ENCODE peak calls at places on chromosomes 11 and 22, in seven cellular contexts. D, B, E, I, J, W and H are unnamed samples.

GRCh38 chr22:22111267-22111751 is 128.7 kb upstream of the TOP3B start:
- DNase-seq in E (no peak), D (no peak), I (no peak), B (peak; percentile 38), J (no peak), W (peak; percentile 95), H (no peak)

GRCh38 chr11:30465192-30465591 is 121.0 kb downstream of the MPPED2 start:
- DNase-seq in D (no peak), I (no peak), J (no peak), B (no peak), E (no peak), W (no peak), H (no peak)

GRCh38 chr22:31230871-31231621 is 18.9 kb downstream of the LIMK2 start:
- DNase-seq in I (no peak), J (peak; percentile 74), B (peak; percentile 30), D (peak; percentile 52), W (peak; percentile 43), E (no peak), H (no peak)

GRCh38 chr11:34271727-34272126 is 86.1 kb downstream of the ABTB2 start:
- DNase-seq in W (no peak), E (no peak), I (no peak), D (no peak), B (no peak), J (no peak), H (no peak)

GRCh38 chr11:32259641-32260081 is 168.8 kb downstream of the RCN1 start:
- DNase-seq in E (no peak), J (no peak), D (peak; percentile 66), B (no peak), I (peak; percentile 63), W (no peak), H (peak; percentile 2)

GRCh38 chr11:57798905-57799559 is 37.4 kb downstream of the CTNND1 start:
- DNase-seq in B (peak; percentile 24), D (peak; percentile 73), W (peak; percentile 36), I (no peak), E (peak; percentile 75), J (peak; percentile 68), H (no peak)

GRCh38 chr22:32389685-32390084 is 22.4 kb downstream of the RTCB start:
- DNase-seq in I (no peak), J (no peak), B (no peak), D (no peak), W (no peak), E (no peak), H (no peak)

GRCh38 chr11:64796757-64797541 is 6.1 kb downstream of the MAP4K2 start:
- DNase-seq in J (no peak), B (no peak), I (no peak), W (no peak), D (no peak), E (peak; percentile 48), H (no peak)

GRCh38 chr11:12483604-12484003 is 106.2 kb downstream of the PARVA start:
- DNase-seq in D (no peak), E (no peak), J (no peak), W (no peak), B (no peak), I (no peak), H (no peak)

GRCh38 chr11:2991477-2992233 is 474 bp downstream of the NAP1L4 start:
- DNase-seq in W (no peak), I (no peak), B (no peak), E (no peak), J (peak; percentile 41), D (peak; percentile 65), H (no peak)

GRCh38 chr22:31268281-31268680 is 24.0 kb downstream of the PIK3IP1 start:
- DNase-seq in B (no peak), D (no peak), I (no peak), W (no peak), J (no peak), E (no peak), H (no peak)

GRCh38 chr22:44145544-44145943 is 35.2 kb upstream of the PARVG start:
- DNase-seq in W (no peak), D (no peak), B (no peak), J (no peak), I (no peak), E (no peak), H (no peak)

GRCh38 chr11:45449036-45449601 is 163.0 kb upstream of the SYT13 start:
- DNase-seq in E (no peak), W (no peak), J (no peak), I (no peak), D (no peak), B (no peak), H (no peak)

GRCh38 chr11:119608201-119608600 is 120.8 kb downstream of the NECTIN1 start:
- DNase-seq in E (no peak), J (no peak), W (no peak), I (no peak), B (no peak), D (no peak), H (no peak)

DNA sequence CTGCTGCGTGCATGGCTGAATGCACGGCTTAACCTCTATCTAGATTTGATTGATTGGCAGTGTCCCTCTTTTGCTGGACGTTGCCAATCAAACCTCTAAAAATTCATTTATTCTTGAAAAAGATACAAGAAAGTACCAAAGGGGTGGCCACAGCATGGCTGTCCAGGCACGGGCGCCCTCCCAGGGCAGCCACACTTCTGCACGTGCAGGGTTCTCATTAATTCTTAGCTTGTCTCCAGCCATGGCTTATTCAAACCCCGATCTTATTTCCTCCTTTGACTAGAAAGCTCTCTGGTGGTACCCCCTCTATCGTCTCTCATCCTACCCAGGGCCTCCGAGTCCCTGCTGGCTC is 123.9 kb downstream of the CTTN start:
- DNase-seq in W (no peak), I (no peak), B (no peak), E (no peak), J (no peak), D (no peak), H (no peak)
- H3K27ac ChIP-seq in W (no peak overlapping the region), I (no peak overlapping the region), B (no peak overlapping the region), E (no peak overlapping the region), J (no peak overlapping the region), D (no peak overlapping the region), H (no peak overlapping the region)

GRCh38 chr11:1163911-1164735 is 6.4 kb downstream of the MUC5AC start:
- DNase-seq in I (no peak), B (no peak), W (no peak), E (peak; percentile 43), D (no peak), J (no peak), H (no peak)

GRCh38 chr11:1161410-1162152 is 3.8 kb downstream of the MUC5AC start:
- DNase-seq in E (peak; percentile 52), B (no peak), J (no peak), I (no peak), W (no peak), D (no peak), H (no peak)

GRCh38 chr11:1162498-1163311 is 5.0 kb downstream of the MUC5AC start:
- DNase-seq in J (no peak), E (peak; percentile 45), I (no peak), D (no peak), W (no peak), B (no peak), H (no peak)

GRCh38 chr11:1162153-1162497 is 4.4 kb downstream of the MUC5AC start:
- DNase-seq in W (no peak), I (no peak), B (no peak), E (no peak), D (no peak), J (no peak), H (no peak)

DNA sequence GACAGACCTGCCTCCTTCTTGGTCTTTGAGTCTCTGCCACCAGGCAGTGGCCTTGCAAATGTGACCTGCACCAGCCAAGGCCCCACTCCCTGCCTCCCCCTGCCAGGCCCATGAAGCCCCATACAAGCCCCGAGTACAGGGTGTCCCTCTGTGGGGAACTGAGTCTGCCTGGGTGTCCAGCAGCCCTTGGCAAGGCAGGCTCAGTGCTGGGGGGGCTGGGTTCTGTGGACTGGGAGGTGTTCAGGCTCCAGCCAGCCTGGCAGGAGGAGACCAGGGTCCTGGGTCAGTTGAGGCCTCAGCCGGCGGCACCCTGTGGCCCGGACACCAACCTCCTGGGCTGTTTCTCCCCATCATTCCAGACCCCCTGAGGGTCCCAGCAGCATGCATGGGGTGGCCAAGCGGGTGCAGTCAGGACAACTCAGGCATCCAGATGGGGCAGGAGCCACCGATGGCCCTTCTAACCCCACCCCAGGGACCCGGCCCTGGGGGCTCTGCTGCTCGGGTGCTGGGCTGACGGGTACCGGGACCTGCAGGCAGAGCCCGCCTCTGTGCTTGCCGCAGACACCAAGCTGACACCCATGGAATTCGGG is 5.7 kb downstream of the MUC5AC start:
- DNase-seq in J (no peak), B (no peak), E (peak; percentile 37), W (no peak), D (no peak), I (no peak), H (no peak)
- H3K27ac ChIP-seq in J (no peak overlapping the region), B (no peak overlapping the region), E (no peak overlapping the region), W (no peak overlapping the region), D (no peak overlapping the region), I (no peak overlapping the region), H (no peak overlapping the region)

GRCh38 chr11:62534779-62535545 is 11.6 kb downstream of the AHNAK start:
- DNase-seq in J (no peak), E (peak; percentile 48), D (no peak), I (no peak), B (no peak), W (no peak), H (no peak)

GRCh38 chr11:62538470-62539237 is 8.0 kb downstream of the AHNAK start:
- DNase-seq in J (no peak), W (no peak), E (no peak), D (no peak), I (no peak), B (no peak), H (no peak)

GRCh38 chr11:62539238-62539925 is 7.2 kb downstream of the AHNAK start:
- DNase-seq in D (peak; percentile 75), E (peak; percentile 62), I (no peak), B (no peak), J (no peak), W (peak; percentile 41), H (no peak)

GRCh38 chr11:62535802-62536201 is 10.8 kb downstream of the AHNAK start:
- DNase-seq in I (no peak), J (no peak), B (no peak), E (peak; percentile 50), W (no peak), D (no peak), H (no peak)

DNA sequence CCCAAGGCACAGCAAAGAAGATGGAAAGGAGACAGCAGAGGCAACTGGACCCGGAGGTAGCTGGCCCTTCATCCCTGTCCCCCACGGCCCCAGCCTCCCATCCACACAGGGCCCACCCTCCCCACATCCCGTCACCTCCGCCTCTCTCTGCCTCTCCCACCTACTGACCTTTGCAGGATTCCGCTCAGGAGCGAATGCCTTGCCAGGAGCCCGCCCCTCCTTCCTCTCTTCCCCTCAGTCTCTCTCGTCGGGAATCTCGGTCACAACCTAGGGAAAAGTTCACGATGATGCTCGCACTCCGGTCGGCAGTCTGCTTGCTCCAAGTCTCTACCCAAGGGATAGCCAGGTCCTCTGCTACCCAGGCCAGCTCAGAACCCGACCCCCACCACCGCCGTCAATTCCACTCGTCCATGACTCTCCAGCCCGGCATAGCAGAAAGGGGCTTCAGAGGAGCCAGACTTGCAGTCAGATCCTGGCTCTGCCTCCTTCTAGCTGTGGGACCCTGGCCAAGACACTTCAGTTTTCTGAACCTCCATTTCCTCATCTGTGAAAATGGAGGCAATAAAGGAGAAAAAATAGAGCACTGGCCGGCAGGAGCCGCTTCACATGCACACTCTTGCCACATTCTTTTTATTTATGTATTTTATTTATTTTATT is 10.2 kb downstream of the AHNAK start:
- DNase-seq in B (no peak), I (no peak), E (no peak), W (no peak), D (no peak), J (no peak), H (no peak)
- H3K27ac ChIP-seq in B (peak overlapping the region; percentile 54), I (no peak overlapping the region), E (no peak overlapping the region), W (no peak overlapping the region), D (no peak overlapping the region), J (no peak overlapping the region), H (no peak overlapping the region)

GRCh38 chr11:126914166-126914565 is 86.4 kb downstream of the KIRREL3 start:
- DNase-seq in W (no peak), B (no peak), I (no peak), J (no peak), D (no peak), E (no peak), H (no peak)
- H3K27ac ChIP-seq in W (no peak overlapping the region), B (no peak overlapping the region), I (no peak overlapping the region), J (no peak overlapping the region), D (no peak overlapping the region), E (no peak overlapping the region), H (no peak overlapping the region)